ENCODE peak calls at places on chromosomes 12 and 14, in five cellular contexts. One of them, this sample, is unnamed.

GRCh38 chr12:56954956-56955355 is 2.5 kb downstream of the RDH16 start:
- DNase-seq in colonic mucosa: no peak
- DNase-seq in tibial artery: no peak
- DNase-seq in CD4-positive, alpha-beta memory T cell: no peak
- DNase-seq in heart left ventricle: no peak
- DNase-seq in this sample: no peak

GRCh38 chr12:89261982-89262381 is 90.3 kb downstream of the DUSP6 start:
- DNase-seq in colonic mucosa: no peak
- DNase-seq in tibial artery: no peak
- DNase-seq in CD4-positive, alpha-beta memory T cell: no peak
- DNase-seq in heart left ventricle: no peak
- DNase-seq in this sample: no peak

GRCh38 chr12:102990419-102990818 is 32.9 kb downstream of the ASCL1 start:
- DNase-seq in colonic mucosa: no peak
- DNase-seq in tibial artery: no peak
- DNase-seq in CD4-positive, alpha-beta memory T cell: no peak
- DNase-seq in heart left ventricle: no peak
- DNase-seq in this sample: no peak

GRCh38 chr12:25155031-25155576 is 39.9 kb downstream of the DNAI7 start:
- DNase-seq in colonic mucosa: no peak
- DNase-seq in tibial artery: no peak
- DNase-seq in CD4-positive, alpha-beta memory T cell: no peak
- DNase-seq in heart left ventricle: no peak
- DNase-seq in this sample: peak; percentile 50

GRCh38 chr12:52360663-52361271 is 6.5 kb downstream of the KRT85 start:
- DNase-seq in colonic mucosa: no peak
- DNase-seq in tibial artery: peak; percentile 13
- DNase-seq in CD4-positive, alpha-beta memory T cell: no peak
- DNase-seq in heart left ventricle: no peak
- DNase-seq in this sample: no peak

GRCh38 chr12:56150563-56150962 is 1.8 kb upstream of the MYL6B start:
- DNase-seq in colonic mucosa: no peak
- DNase-seq in tibial artery: no peak
- DNase-seq in CD4-positive, alpha-beta memory T cell: no peak
- DNase-seq in heart left ventricle: no peak
- DNase-seq in this sample: no peak

GRCh38 chr14:51396222-51396815 is 156.3 kb downstream of the TMX1 start:
- DNase-seq in colonic mucosa: no peak
- DNase-seq in tibial artery: peak; percentile 38
- DNase-seq in CD4-positive, alpha-beta memory T cell: no peak
- DNase-seq in heart left ventricle: no peak
- DNase-seq in this sample: no peak

GRCh38 chr12:52831251-52831650 is 2.9 kb downstream of the KRT79 start:
- DNase-seq in colonic mucosa: no peak
- DNase-seq in tibial artery: no peak
- DNase-seq in CD4-positive, alpha-beta memory T cell: no peak
- DNase-seq in heart left ventricle: no peak
- DNase-seq in this sample: no peak

GRCh38 chr12:75579552-75579951 is 68.1 kb upstream of the KRR1 start:
- DNase-seq in colonic mucosa: no peak
- DNase-seq in tibial artery: no peak
- DNase-seq in CD4-positive, alpha-beta memory T cell: no peak
- DNase-seq in heart left ventricle: no peak
- DNase-seq in this sample: no peak

GRCh38 chr12:54419088-54419887 is at the start of gene ITGA5:
- DNase-seq in colonic mucosa: peak; percentile 63
- DNase-seq in tibial artery: peak; percentile 86
- DNase-seq in CD4-positive, alpha-beta memory T cell: peak; percentile 57
- DNase-seq in heart left ventricle: peak; percentile 86
- DNase-seq in this sample: peak; percentile 57

GRCh38 chr12:46493352-46494209 is 121.0 kb upstream of the SLC38A2 start:
- DNase-seq in colonic mucosa: no peak
- DNase-seq in tibial artery: no peak
- DNase-seq in CD4-positive, alpha-beta memory T cell: no peak
- DNase-seq in heart left ventricle: no peak
- DNase-seq in this sample: no peak

GRCh38 chr12:50059440-50060119 is 2.2 kb downstream of the ASIC1 start:
- DNase-seq in colonic mucosa: no peak
- DNase-seq in tibial artery: no peak
- DNase-seq in CD4-positive, alpha-beta memory T cell: peak; percentile 52
- DNase-seq in heart left ventricle: no peak
- DNase-seq in this sample: no peak

GRCh38 chr12:11765817-11766794 is 116.6 kb downstream of the ETV6 start:
- DNase-seq in colonic mucosa: no peak
- DNase-seq in tibial artery: no peak
- DNase-seq in CD4-positive, alpha-beta memory T cell: peak; percentile 51
- DNase-seq in heart left ventricle: peak; percentile 44
- DNase-seq in this sample: no peak

GRCh38 chr12:67019070-67019469 is 250.1 kb upstream of the CAND1 start:
- DNase-seq in colonic mucosa: no peak
- DNase-seq in tibial artery: no peak
- DNase-seq in CD4-positive, alpha-beta memory T cell: no peak
- DNase-seq in heart left ventricle: no peak
- DNase-seq in this sample: no peak

GRCh38 chr12:15772405-15773018 is 16.7 kb downstream of the EPS8 start:
- DNase-seq in colonic mucosa: no peak
- DNase-seq in tibial artery: no peak
- DNase-seq in CD4-positive, alpha-beta memory T cell: no peak
- DNase-seq in heart left ventricle: no peak
- DNase-seq in this sample: no peak

GRCh38 chr12:113005759-113006158 is 27.4 kb downstream of the OAS2 start:
- DNase-seq in colonic mucosa: no peak
- DNase-seq in tibial artery: no peak
- DNase-seq in CD4-positive, alpha-beta memory T cell: no peak
- DNase-seq in heart left ventricle: no peak
- DNase-seq in this sample: no peak

GRCh38 chr12:112602150-112602549 is 183.4 kb downstream of the PTPN11 start:
- DNase-seq in colonic mucosa: no peak
- DNase-seq in tibial artery: no peak
- DNase-seq in CD4-positive, alpha-beta memory T cell: no peak
- DNase-seq in heart left ventricle: no peak
- DNase-seq in this sample: no peak

GRCh38 chr12:121484967-121485366 is 85.0 kb downstream of the RNF34 start:
- DNase-seq in colonic mucosa: no peak
- DNase-seq in tibial artery: no peak
- DNase-seq in CD4-positive, alpha-beta memory T cell: no peak
- DNase-seq in heart left ventricle: no peak
- DNase-seq in this sample: no peak

GRCh38 chr12:130429656-130430505 is 92.2 kb downstream of the PIWIL1 start:
- DNase-seq in colonic mucosa: no peak
- DNase-seq in tibial artery: peak; percentile 8
- DNase-seq in CD4-positive, alpha-beta memory T cell: no peak
- DNase-seq in heart left ventricle: no peak
- DNase-seq in this sample: no peak

GRCh38 chr14:99671230-99672224 is 12.6 kb upstream of the CYP46A1 start:
- DNase-seq in colonic mucosa: peak; percentile 24
- DNase-seq in tibial artery: no peak
- DNase-seq in CD4-positive, alpha-beta memory T cell: no peak
- DNase-seq in heart left ventricle: no peak
- DNase-seq in this sample: no peak

GRCh38 chr12:71399197-71399596 is 40.4 kb upstream of the LGR5 start:
- DNase-seq in colonic mucosa: no peak
- DNase-seq in tibial artery: no peak
- DNase-seq in CD4-positive, alpha-beta memory T cell: no peak
- DNase-seq in heart left ventricle: no peak
- DNase-seq in this sample: no peak

GRCh38 chr14:33899723-33900341 is 51.0 kb downstream of the EGLN3 start:
- DNase-seq in colonic mucosa: no peak
- DNase-seq in tibial artery: no peak
- DNase-seq in CD4-positive, alpha-beta memory T cell: no peak
- DNase-seq in heart left ventricle: no peak
- DNase-seq in this sample: no peak

GRCh38 chr14:93163570-93163969 is 21.1 kb downstream of the MOAP1 start:
- DNase-seq in colonic mucosa: no peak
- DNase-seq in tibial artery: no peak
- DNase-seq in CD4-positive, alpha-beta memory T cell: no peak
- DNase-seq in heart left ventricle: no peak
- DNase-seq in this sample: no peak

GRCh38 chr14:100628225-100628624 is 41.0 kb upstream of the BEGAIN start:
- DNase-seq in colonic mucosa: no peak
- DNase-seq in tibial artery: no peak
- DNase-seq in CD4-positive, alpha-beta memory T cell: no peak
- DNase-seq in heart left ventricle: no peak
- DNase-seq in this sample: no peak

GRCh38 chr12:74980510-74980909 is 229.1 kb downstream of the KCNC2 start:
- DNase-seq in colonic mucosa: no peak
- DNase-seq in tibial artery: no peak
- DNase-seq in CD4-positive, alpha-beta memory T cell: no peak
- DNase-seq in heart left ventricle: no peak
- DNase-seq in this sample: peak; percentile 44

GRCh38 chr12:13431041-13431440 is 234.5 kb downstream of the EMP1 start:
- DNase-seq in colonic mucosa: no peak
- DNase-seq in tibial artery: no peak
- DNase-seq in CD4-positive, alpha-beta memory T cell: no peak
- DNase-seq in heart left ventricle: no peak
- DNase-seq in this sample: no peak

DNA sequence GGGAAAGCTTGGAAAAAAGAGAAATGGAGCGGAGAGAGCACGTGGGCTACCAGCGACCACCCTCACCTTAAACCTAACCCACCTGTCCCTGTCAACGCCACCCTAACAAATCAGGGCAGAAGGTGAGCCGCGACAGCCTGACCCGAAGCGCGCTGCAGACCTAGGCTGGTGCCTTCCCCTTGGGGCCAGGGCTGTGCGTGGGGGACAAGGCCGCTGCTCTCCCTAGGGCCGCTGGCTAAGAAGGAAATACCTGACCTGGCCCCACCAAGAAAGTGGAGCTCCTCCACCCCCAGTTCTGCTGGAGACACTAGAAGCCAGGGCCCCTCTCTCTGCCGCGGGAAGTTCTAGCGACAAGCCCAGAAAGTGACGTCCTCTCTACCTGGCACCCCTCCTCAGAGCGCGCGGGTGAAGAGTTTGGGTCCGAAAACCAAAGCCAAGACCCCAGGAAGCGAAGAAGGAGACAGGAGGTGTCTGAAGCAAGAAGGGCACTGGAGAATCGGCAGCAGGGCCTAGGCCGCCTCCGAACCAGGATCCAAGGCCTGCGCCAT is 7.5 kb downstream of the SIX1 start:
- DNase-seq in colonic mucosa: no peak
- DNase-seq in tibial artery: no peak
- DNase-seq in CD4-positive, alpha-beta memory T cell: no peak
- DNase-seq in heart left ventricle: no peak
- DNase-seq in this sample: no peak
- H3K27me3 ChIP-seq in colonic mucosa: peaks cover 97% of the 10 kb centered on the region
- H3K27me3 ChIP-seq in tibial artery: peaks cover 10% of the 10 kb centered on the region
- H3K27me3 ChIP-seq in CD4-positive, alpha-beta memory T cell: peaks cover 82% of the 10 kb centered on the region
- H3K27me3 ChIP-seq in heart left ventricle: peaks cover 98% of the 10 kb centered on the region
- H3K27me3 ChIP-seq in this sample: no peaks in the 10 kb centered on the region

DNA sequence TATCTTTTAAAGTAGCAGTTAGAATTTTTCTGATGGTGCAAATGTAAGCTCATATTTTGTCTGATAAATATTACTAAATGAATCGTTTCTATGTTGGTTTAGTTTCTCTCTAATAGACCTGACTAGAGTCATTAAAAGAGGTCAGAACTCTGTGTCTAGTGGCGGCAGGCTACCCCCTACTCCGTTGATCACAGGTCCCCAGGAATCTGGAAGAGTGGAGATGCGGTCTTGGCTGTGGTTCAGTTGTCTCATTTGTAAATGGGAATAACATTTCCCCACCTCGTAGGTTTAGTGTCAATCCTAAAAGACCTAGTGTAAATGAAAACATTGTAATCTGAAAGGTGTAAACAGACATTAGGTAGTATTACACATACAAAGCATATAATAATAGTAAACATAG is 4.7 kb upstream of the FOXJ2 start:
- DNase-seq in colonic mucosa: no peak
- DNase-seq in tibial artery: no peak
- DNase-seq in CD4-positive, alpha-beta memory T cell: no peak
- DNase-seq in heart left ventricle: no peak
- DNase-seq in this sample: no peak
- H3K4me3 ChIP-seq in colonic mucosa: no peak overlapping the region
- H3K4me3 ChIP-seq in tibial artery: no peak overlapping the region
- H3K4me3 ChIP-seq in CD4-positive, alpha-beta memory T cell: no peak overlapping the region
- H3K4me3 ChIP-seq in heart left ventricle: no peak overlapping the region
- H3K4me3 ChIP-seq in this sample: peak overlapping the region; percentile 92

GRCh38 chr12:69471667-69472385 is 1.6 kb downstream of the FRS2 start:
- DNase-seq in colonic mucosa: no peak
- DNase-seq in tibial artery: no peak
- DNase-seq in CD4-positive, alpha-beta memory T cell: no peak
- DNase-seq in heart left ventricle: no peak
- DNase-seq in this sample: no peak

GRCh38 chr12:69467400-69467799 is 2.8 kb upstream of the FRS2 start:
- DNase-seq in colonic mucosa: no peak
- DNase-seq in tibial artery: no peak
- DNase-seq in CD4-positive, alpha-beta memory T cell: no peak
- DNase-seq in heart left ventricle: no peak
- DNase-seq in this sample: no peak

GRCh38 chr12:69470189-69471094 is at the start of gene FRS2:
- DNase-seq in colonic mucosa: peak; percentile 95
- DNase-seq in tibial artery: peak; percentile 88
- DNase-seq in CD4-positive, alpha-beta memory T cell: peak; percentile 87
- DNase-seq in heart left ventricle: peak; percentile 92
- DNase-seq in this sample: peak; percentile 95

GRCh38 chr12:69468237-69469026 is 1.8 kb upstream of the FRS2 start:
- DNase-seq in colonic mucosa: no peak
- DNase-seq in tibial artery: no peak
- DNase-seq in CD4-positive, alpha-beta memory T cell: peak; percentile 37
- DNase-seq in heart left ventricle: no peak
- DNase-seq in this sample: no peak

DNA sequence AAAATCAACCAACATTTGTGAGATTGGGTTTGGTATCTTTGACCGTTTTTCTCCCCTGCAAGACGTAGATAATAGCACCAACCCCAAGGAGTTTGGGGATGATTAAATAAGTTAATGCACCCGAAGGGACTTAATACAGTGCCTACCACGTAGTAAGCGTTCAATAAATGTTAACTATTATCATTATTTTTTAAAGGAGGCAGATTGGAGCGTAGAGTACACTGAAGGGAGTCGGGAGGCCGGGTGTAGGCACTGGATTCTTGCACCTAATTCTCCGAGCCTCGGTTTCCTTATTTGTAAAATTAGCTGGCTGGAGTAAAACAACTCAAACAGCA is 367 bp upstream of the FRS2 start:
- DNase-seq in colonic mucosa: no peak
- DNase-seq in tibial artery: no peak
- DNase-seq in CD4-positive, alpha-beta memory T cell: no peak
- DNase-seq in heart left ventricle: no peak
- DNase-seq in this sample: no peak
- H3K4me1 ChIP-seq in colonic mucosa: peaks cover 7% of the 10 kb centered on the region
- H3K4me1 ChIP-seq in tibial artery: peaks cover 39% of the 10 kb centered on the region
- H3K4me1 ChIP-seq in CD4-positive, alpha-beta memory T cell: peaks cover 39% of the 10 kb centered on the region
- H3K4me1 ChIP-seq in heart left ventricle: peaks cover 39% of the 10 kb centered on the region
- H3K4me1 ChIP-seq in this sample: peaks cover 35% of the 10 kb centered on the region

GRCh38 chr12:123036471-123037285 is 56.2 kb downstream of the ARL6IP4 start:
- DNase-seq in colonic mucosa: no peak
- DNase-seq in tibial artery: no peak
- DNase-seq in CD4-positive, alpha-beta memory T cell: no peak
- DNase-seq in heart left ventricle: no peak
- DNase-seq in this sample: no peak

GRCh38 chr12:123033392-123034021 is 53.0 kb downstream of the ARL6IP4 start:
- DNase-seq in colonic mucosa: no peak
- DNase-seq in tibial artery: no peak
- DNase-seq in CD4-positive, alpha-beta memory T cell: no peak
- DNase-seq in heart left ventricle: no peak
- DNase-seq in this sample: no peak

GRCh38 chr12:123035841-123036240 is 55.4 kb downstream of the ARL6IP4 start:
- DNase-seq in colonic mucosa: no peak
- DNase-seq in tibial artery: no peak
- DNase-seq in CD4-positive, alpha-beta memory T cell: no peak
- DNase-seq in heart left ventricle: no peak
- DNase-seq in this sample: no peak

GRCh38 chr12:123034022-123034541 is 53.6 kb downstream of the ARL6IP4 start:
- DNase-seq in colonic mucosa: no peak
- DNase-seq in tibial artery: no peak
- DNase-seq in CD4-positive, alpha-beta memory T cell: no peak
- DNase-seq in heart left ventricle: no peak
- DNase-seq in this sample: no peak

GRCh38 chr12:123034865-123035264 is 54.4 kb downstream of the ARL6IP4 start:
- DNase-seq in colonic mucosa: no peak
- DNase-seq in tibial artery: no peak
- DNase-seq in CD4-positive, alpha-beta memory T cell: no peak
- DNase-seq in heart left ventricle: no peak
- DNase-seq in this sample: no peak
- H3K27me3 ChIP-seq in colonic mucosa: no peaks in the 10 kb centered on the region
- H3K27me3 ChIP-seq in tibial artery: no peaks in the 10 kb centered on the region
- H3K27me3 ChIP-seq in CD4-positive, alpha-beta memory T cell: no peaks in the 10 kb centered on the region
- H3K27me3 ChIP-seq in heart left ventricle: no peaks in the 10 kb centered on the region
- H3K27me3 ChIP-seq in this sample: no peaks in the 10 kb centered on the region